ENCODE peak calls at places on chromosomes 16 and 17, in eight cellular contexts. One of them, this sample, is unnamed.

GRCh38 chr17:76840884-76841775 is 27.1 kb upstream of the MGAT5B start:
- DNase-seq in right atrium auricular region: no peak
- DNase-seq in BJ: no peak
- DNase-seq in CD8-positive, alpha-beta memory T cell: no peak
- DNase-seq in lung: no peak
- DNase-seq in bronchial epithelial cell: no peak
- DNase-seq in HAP-1: peak; percentile 10
- DNase-seq in naive thymus-derived CD4-positive, alpha-beta T cell: no peak
- DNase-seq in this sample: no peak

GRCh38 chr16:72066747-72067146 is 3.7 kb downstream of the HPR start:
- DNase-seq in right atrium auricular region: no peak
- DNase-seq in BJ: no peak
- DNase-seq in CD8-positive, alpha-beta memory T cell: no peak
- DNase-seq in lung: no peak
- DNase-seq in bronchial epithelial cell: peak; percentile 39
- DNase-seq in HAP-1: peak; percentile 58
- DNase-seq in naive thymus-derived CD4-positive, alpha-beta T cell: no peak
- DNase-seq in this sample: peak; percentile 12

GRCh38 chr16:4696172-4696904 is 3.0 kb downstream of the NUDT16L1 start:
- DNase-seq in right atrium auricular region: peak; percentile 81
- DNase-seq in BJ: no peak
- DNase-seq in CD8-positive, alpha-beta memory T cell: no peak
- DNase-seq in lung: no peak
- DNase-seq in bronchial epithelial cell: no peak
- DNase-seq in HAP-1: no peak
- DNase-seq in naive thymus-derived CD4-positive, alpha-beta T cell: no peak
- DNase-seq in this sample: no peak

GRCh38 chr17:47852113-47852949 is 1.4 kb upstream of the SP6 start:
- DNase-seq in right atrium auricular region: no peak
- DNase-seq in BJ: no peak
- DNase-seq in CD8-positive, alpha-beta memory T cell: no peak
- DNase-seq in lung: no peak
- DNase-seq in bronchial epithelial cell: no peak
- DNase-seq in HAP-1: no peak
- DNase-seq in naive thymus-derived CD4-positive, alpha-beta T cell: no peak
- DNase-seq in this sample: no peak

GRCh38 chr17:72890711-72891110 is 201.8 kb downstream of the SLC39A11 start:
- DNase-seq in right atrium auricular region: no peak
- DNase-seq in BJ: no peak
- DNase-seq in CD8-positive, alpha-beta memory T cell: no peak
- DNase-seq in lung: no peak
- DNase-seq in bronchial epithelial cell: peak; percentile 25
- DNase-seq in HAP-1: no peak
- DNase-seq in naive thymus-derived CD4-positive, alpha-beta T cell: no peak
- DNase-seq in this sample: no peak

GRCh38 chr17:35713069-35713728 is 18.2 kb upstream of the RASL10B start:
- DNase-seq in right atrium auricular region: no peak
- DNase-seq in BJ: peak; percentile 78
- DNase-seq in CD8-positive, alpha-beta memory T cell: no peak
- DNase-seq in lung: no peak
- DNase-seq in bronchial epithelial cell: no peak
- DNase-seq in HAP-1: no peak
- DNase-seq in naive thymus-derived CD4-positive, alpha-beta T cell: no peak
- DNase-seq in this sample: no peak

GRCh38 chr17:46770818-46771600 is 47.5 kb downstream of the WNT3 start:
- DNase-seq in right atrium auricular region: no peak
- DNase-seq in BJ: no peak
- DNase-seq in CD8-positive, alpha-beta memory T cell: no peak
- DNase-seq in lung: no peak
- DNase-seq in bronchial epithelial cell: no peak
- DNase-seq in HAP-1: no peak
- DNase-seq in naive thymus-derived CD4-positive, alpha-beta T cell: no peak
- DNase-seq in this sample: peak; percentile 12

GRCh38 chr17:72422505-72423285 is 301.9 kb downstream of the SOX9 start:
- DNase-seq in right atrium auricular region: peak; percentile 90
- DNase-seq in BJ: peak; percentile 90
- DNase-seq in CD8-positive, alpha-beta memory T cell: no peak
- DNase-seq in lung: peak; percentile 49
- DNase-seq in bronchial epithelial cell: peak; percentile 55
- DNase-seq in HAP-1: no peak
- DNase-seq in naive thymus-derived CD4-positive, alpha-beta T cell: no peak
- DNase-seq in this sample: peak; percentile 32

GRCh38 chr17:34443832-34444469 is 80.9 kb upstream of the CCL1 start:
- DNase-seq in right atrium auricular region: no peak
- DNase-seq in BJ: no peak
- DNase-seq in CD8-positive, alpha-beta memory T cell: no peak
- DNase-seq in lung: no peak
- DNase-seq in bronchial epithelial cell: no peak
- DNase-seq in HAP-1: no peak
- DNase-seq in naive thymus-derived CD4-positive, alpha-beta T cell: no peak
- DNase-seq in this sample: no peak

GRCh38 chr16:57538235-57538711 is 1.9 kb upstream of the CCDC102A start:
- DNase-seq in right atrium auricular region: no peak
- DNase-seq in BJ: no peak
- DNase-seq in CD8-positive, alpha-beta memory T cell: no peak
- DNase-seq in lung: no peak
- DNase-seq in bronchial epithelial cell: no peak
- DNase-seq in HAP-1: no peak
- DNase-seq in naive thymus-derived CD4-positive, alpha-beta T cell: no peak
- DNase-seq in this sample: no peak

GRCh38 chr17:58046230-58047094 is 36.8 kb upstream of the DYNLL2 start:
- DNase-seq in right atrium auricular region: no peak
- DNase-seq in BJ: no peak
- DNase-seq in CD8-positive, alpha-beta memory T cell: no peak
- DNase-seq in lung: no peak
- DNase-seq in bronchial epithelial cell: no peak
- DNase-seq in HAP-1: no peak
- DNase-seq in naive thymus-derived CD4-positive, alpha-beta T cell: no peak
- DNase-seq in this sample: no peak

GRCh38 chr17:1606352-1606985 is 22.2 kb downstream of the SLC43A2 start:
- DNase-seq in right atrium auricular region: no peak
- DNase-seq in BJ: no peak
- DNase-seq in CD8-positive, alpha-beta memory T cell: no peak
- DNase-seq in lung: no peak
- DNase-seq in bronchial epithelial cell: no peak
- DNase-seq in HAP-1: no peak
- DNase-seq in naive thymus-derived CD4-positive, alpha-beta T cell: no peak
- DNase-seq in this sample: no peak

GRCh38 chr16:11992594-11993524 is 16.3 kb downstream of the SNX29 start:
- DNase-seq in right atrium auricular region: no peak
- DNase-seq in BJ: no peak
- DNase-seq in CD8-positive, alpha-beta memory T cell: no peak
- DNase-seq in lung: no peak
- DNase-seq in bronchial epithelial cell: no peak
- DNase-seq in HAP-1: no peak
- DNase-seq in naive thymus-derived CD4-positive, alpha-beta T cell: no peak
- DNase-seq in this sample: no peak

GRCh38 chr16:23581746-23582145 is 14.4 kb downstream of the NDUFAB1 start:
- DNase-seq in right atrium auricular region: no peak
- DNase-seq in BJ: no peak
- DNase-seq in CD8-positive, alpha-beta memory T cell: no peak
- DNase-seq in lung: no peak
- DNase-seq in bronchial epithelial cell: no peak
- DNase-seq in HAP-1: no peak
- DNase-seq in naive thymus-derived CD4-positive, alpha-beta T cell: no peak
- DNase-seq in this sample: no peak

GRCh38 chr16:23579371-23579770 is 16.7 kb downstream of the NDUFAB1 start:
- DNase-seq in right atrium auricular region: no peak
- DNase-seq in BJ: no peak
- DNase-seq in CD8-positive, alpha-beta memory T cell: no peak
- DNase-seq in lung: no peak
- DNase-seq in bronchial epithelial cell: no peak
- DNase-seq in HAP-1: no peak
- DNase-seq in naive thymus-derived CD4-positive, alpha-beta T cell: no peak
- DNase-seq in this sample: no peak

GRCh38 chr16:23580391-23580790 is 15.7 kb downstream of the NDUFAB1 start:
- DNase-seq in right atrium auricular region: no peak
- DNase-seq in BJ: no peak
- DNase-seq in CD8-positive, alpha-beta memory T cell: no peak
- DNase-seq in lung: no peak
- DNase-seq in bronchial epithelial cell: no peak
- DNase-seq in HAP-1: no peak
- DNase-seq in naive thymus-derived CD4-positive, alpha-beta T cell: no peak
- DNase-seq in this sample: no peak

GRCh38 chr16:23587726-23588125 is 8.4 kb downstream of the NDUFAB1 start:
- DNase-seq in right atrium auricular region: no peak
- DNase-seq in BJ: peak; percentile 40
- DNase-seq in CD8-positive, alpha-beta memory T cell: no peak
- DNase-seq in lung: no peak
- DNase-seq in bronchial epithelial cell: no peak
- DNase-seq in HAP-1: no peak
- DNase-seq in naive thymus-derived CD4-positive, alpha-beta T cell: no peak
- DNase-seq in this sample: no peak

DNA sequence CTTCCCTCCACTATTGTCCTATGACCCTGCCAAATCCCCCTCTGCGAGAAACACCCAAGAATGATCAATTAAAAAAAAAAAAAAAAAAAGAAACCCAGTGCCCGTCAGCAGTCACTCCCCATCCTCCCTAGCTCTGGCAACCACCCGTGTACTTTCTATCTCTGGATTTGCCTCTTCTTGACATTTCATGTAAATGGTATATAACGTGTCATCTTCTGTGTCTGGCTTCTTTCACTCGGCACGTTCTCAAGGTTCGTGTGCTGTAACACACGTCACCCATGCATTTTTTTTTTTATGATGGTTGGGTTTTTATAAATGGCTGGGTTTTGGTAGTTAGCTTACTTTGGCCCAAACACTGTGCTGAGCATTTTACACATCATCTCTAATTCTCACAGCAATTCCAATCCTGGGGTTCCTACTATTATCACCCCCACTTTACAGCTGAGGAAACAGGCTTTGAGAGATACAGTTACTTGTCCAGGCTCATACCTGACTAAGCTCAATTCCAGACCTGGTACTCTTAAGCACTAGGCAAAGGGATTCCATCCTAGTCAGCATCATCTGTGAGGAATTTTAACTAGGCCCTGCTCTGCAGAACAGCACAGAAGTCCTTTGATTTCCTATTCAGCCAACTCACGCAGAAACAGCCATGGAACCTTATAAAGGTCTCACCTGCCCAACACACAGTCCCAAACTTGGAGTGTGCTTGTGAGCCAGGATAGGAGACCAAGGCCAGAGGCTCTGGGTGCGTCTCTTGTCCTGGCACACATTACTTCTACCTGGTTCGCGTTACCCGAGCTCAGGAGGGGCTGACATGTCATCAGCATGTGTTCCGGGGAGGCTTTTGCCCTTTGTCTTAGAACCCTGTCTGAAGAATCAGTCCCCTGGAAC is 11.7 kb downstream of the NDUFAB1 start:
- DNase-seq in right atrium auricular region: no peak
- DNase-seq in BJ: no peak
- DNase-seq in CD8-positive, alpha-beta memory T cell: no peak
- DNase-seq in lung: no peak
- DNase-seq in bronchial epithelial cell: no peak
- DNase-seq in HAP-1: no peak
- DNase-seq in naive thymus-derived CD4-positive, alpha-beta T cell: no peak
- DNase-seq in this sample: no peak
- H3K36me3 ChIP-seq in right atrium auricular region: peaks cover 80% of the 10 kb centered on the region
- H3K36me3 ChIP-seq in BJ: peaks cover 16% of the 10 kb centered on the region
- H3K36me3 ChIP-seq in CD8-positive, alpha-beta memory T cell: peaks cover 32% of the 10 kb centered on the region
- H3K36me3 ChIP-seq in lung: peaks cover 32% of the 10 kb centered on the region
- H3K36me3 ChIP-seq in bronchial epithelial cell: peaks cover 11% of the 10 kb centered on the region
- H3K36me3 ChIP-seq in HAP-1: peaks cover 83% of the 10 kb centered on the region
- H3K36me3 ChIP-seq in naive thymus-derived CD4-positive, alpha-beta T cell: peaks cover 81% of the 10 kb centered on the region
- H3K36me3 ChIP-seq in this sample: peaks cover 50% of the 10 kb centered on the region

DNA sequence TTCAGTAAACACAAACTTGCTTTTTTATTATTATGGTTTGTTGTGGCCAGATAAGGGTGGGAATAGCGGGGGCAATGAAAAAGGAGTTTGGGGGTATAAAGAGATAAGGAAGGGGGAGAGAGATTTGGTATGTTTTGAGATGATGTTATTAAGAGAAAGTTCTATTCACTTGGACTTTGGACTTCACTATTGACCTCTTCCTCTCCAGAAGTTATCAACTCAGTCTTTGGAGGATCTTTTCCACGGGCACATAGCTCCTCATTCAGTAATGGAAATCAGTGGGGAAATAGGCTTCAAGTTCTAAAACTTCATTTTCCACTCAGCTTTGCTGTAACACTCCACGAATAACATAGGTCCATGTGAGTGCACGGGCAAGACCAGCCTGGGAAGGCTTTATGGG is 23.2 kb downstream of the PROCA1 start:
- DNase-seq in right atrium auricular region: no peak
- DNase-seq in BJ: no peak
- DNase-seq in CD8-positive, alpha-beta memory T cell: no peak
- DNase-seq in lung: no peak
- DNase-seq in bronchial epithelial cell: no peak
- DNase-seq in HAP-1: no peak
- DNase-seq in naive thymus-derived CD4-positive, alpha-beta T cell: no peak
- DNase-seq in this sample: no peak
- H3K4me3 ChIP-seq in right atrium auricular region: no peak overlapping the region
- H3K4me3 ChIP-seq in BJ: no peak overlapping the region
- H3K4me3 ChIP-seq in CD8-positive, alpha-beta memory T cell: no peak overlapping the region
- H3K4me3 ChIP-seq in lung: no peak overlapping the region
- H3K4me3 ChIP-seq in bronchial epithelial cell: no peak overlapping the region
- H3K4me3 ChIP-seq in HAP-1: no peak overlapping the region
- H3K4me3 ChIP-seq in naive thymus-derived CD4-positive, alpha-beta T cell: no peak overlapping the region
- H3K4me3 ChIP-seq in this sample: no peak overlapping the region

GRCh38 chr16:81014672-81015071 is 7.7 kb downstream of the CENPN start:
- DNase-seq in right atrium auricular region: no peak
- DNase-seq in BJ: no peak
- DNase-seq in CD8-positive, alpha-beta memory T cell: no peak
- DNase-seq in lung: no peak
- DNase-seq in bronchial epithelial cell: no peak
- DNase-seq in HAP-1: no peak
- DNase-seq in naive thymus-derived CD4-positive, alpha-beta T cell: no peak
- DNase-seq in this sample: no peak
- H3K36me3 ChIP-seq in right atrium auricular region: peaks cover 32% of the 10 kb centered on the region
- H3K36me3 ChIP-seq in BJ: no peaks in the 10 kb centered on the region
- H3K36me3 ChIP-seq in CD8-positive, alpha-beta memory T cell: no peaks in the 10 kb centered on the region
- H3K36me3 ChIP-seq in lung: peaks cover 5% of the 10 kb centered on the region
- H3K36me3 ChIP-seq in bronchial epithelial cell: peaks cover 3% of the 10 kb centered on the region
- H3K36me3 ChIP-seq in HAP-1: peaks cover 82% of the 10 kb centered on the region
- H3K36me3 ChIP-seq in naive thymus-derived CD4-positive, alpha-beta T cell: peaks cover 4% of the 10 kb centered on the region
- H3K36me3 ChIP-seq in this sample: peaks cover 4% of the 10 kb centered on the region

GRCh38 chr17:28947639-28948038 is 3.7 kb downstream of the PHF12 start:
- DNase-seq in right atrium auricular region: no peak
- DNase-seq in BJ: no peak
- DNase-seq in CD8-positive, alpha-beta memory T cell: no peak
- DNase-seq in lung: no peak
- DNase-seq in bronchial epithelial cell: no peak
- DNase-seq in HAP-1: no peak
- DNase-seq in naive thymus-derived CD4-positive, alpha-beta T cell: no peak
- DNase-seq in this sample: peak; percentile 20
- H3K4me3 ChIP-seq in right atrium auricular region: no peak overlapping the region
- H3K4me3 ChIP-seq in BJ: no peak overlapping the region
- H3K4me3 ChIP-seq in CD8-positive, alpha-beta memory T cell: peak overlapping the region; percentile 79
- H3K4me3 ChIP-seq in lung: no peak overlapping the region
- H3K4me3 ChIP-seq in bronchial epithelial cell: no peak overlapping the region
- H3K4me3 ChIP-seq in HAP-1: no peak overlapping the region
- H3K4me3 ChIP-seq in naive thymus-derived CD4-positive, alpha-beta T cell: peak overlapping the region; percentile 85
- H3K4me3 ChIP-seq in this sample: peak overlapping the region; percentile 83

GRCh38 chr16:70551788-70552187 is 28.2 kb downstream of the SF3B3 start:
- DNase-seq in right atrium auricular region: no peak
- DNase-seq in BJ: no peak
- DNase-seq in CD8-positive, alpha-beta memory T cell: no peak
- DNase-seq in lung: no peak
- DNase-seq in bronchial epithelial cell: no peak
- DNase-seq in HAP-1: no peak
- DNase-seq in naive thymus-derived CD4-positive, alpha-beta T cell: no peak
- DNase-seq in this sample: no peak
- H3K36me3 ChIP-seq in right atrium auricular region: peaks cover 96% of the 10 kb centered on the region
- H3K36me3 ChIP-seq in BJ: peaks cover 29% of the 10 kb centered on the region
- H3K36me3 ChIP-seq in CD8-positive, alpha-beta memory T cell: peaks cover 74% of the 10 kb centered on the region
- H3K36me3 ChIP-seq in lung: peaks cover 44% of the 10 kb centered on the region
- H3K36me3 ChIP-seq in bronchial epithelial cell: peaks cover 38% of the 10 kb centered on the region
- H3K36me3 ChIP-seq in HAP-1: peaks cover 100% of the 10 kb centered on the region
- H3K36me3 ChIP-seq in naive thymus-derived CD4-positive, alpha-beta T cell: peaks cover 99% of the 10 kb centered on the region
- H3K36me3 ChIP-seq in this sample: peaks cover 74% of the 10 kb centered on the region

GRCh38 chr16:29898786-29899515 is 399 bp downstream of the SEZ6L2 start:
- DNase-seq in right atrium auricular region: no peak
- DNase-seq in BJ: no peak
- DNase-seq in CD8-positive, alpha-beta memory T cell: no peak
- DNase-seq in lung: no peak
- DNase-seq in bronchial epithelial cell: no peak
- DNase-seq in HAP-1: no peak
- DNase-seq in naive thymus-derived CD4-positive, alpha-beta T cell: no peak
- DNase-seq in this sample: no peak
- H3K4me3 ChIP-seq in right atrium auricular region: peak overlapping the region; percentile 60
- H3K4me3 ChIP-seq in BJ: peak overlapping the region; percentile 84
- H3K4me3 ChIP-seq in CD8-positive, alpha-beta memory T cell: no peak overlapping the region
- H3K4me3 ChIP-seq in lung: no peak overlapping the region
- H3K4me3 ChIP-seq in bronchial epithelial cell: peak overlapping the region; percentile 52
- H3K4me3 ChIP-seq in HAP-1: peak overlapping the region; percentile 45
- H3K4me3 ChIP-seq in naive thymus-derived CD4-positive, alpha-beta T cell: no peak overlapping the region
- H3K4me3 ChIP-seq in this sample: no peak overlapping the region

This sample was measured in CD4-positive, alpha-beta memory T cell.